ENCODE peak calls at places on chromosomes 3 and 15, in seven cellular contexts. U is Panc1; Z is fibroblast of villous mesenchyme; A is choroid plexus epithelial cell; S is CD4-positive, alpha-beta memory T cell; I is H1; M is AG04450. J is an unnamed sample.

GRCh38 chr15:48536681-48537091 is 108.8 kb downstream of the FBN1 start:
- DNase-seq in S (no peak), Z (peak), A (peak), I (no peak), U (no peak), M (no peak), J (no peak)

GRCh38 chr15:27486036-27486435 is 515.1 kb downstream of the GABRG3 start:
- DNase-seq in U (no peak), I (no peak), Z (no peak), M (no peak), S (no peak), A (no peak), J (no peak)

GRCh38 chr3:167705840-167706239 is 28.9 kb downstream of the PDCD10 start:
- DNase-seq in U (no peak), M (no peak), A (peak), Z (peak), I (no peak), S (no peak), J (no peak)

GRCh38 chr3:101944308-101944707 is 95.0 kb downstream of the NFKBIZ start:
- DNase-seq in Z (no peak), U (no peak), I (no peak), M (no peak), S (no peak), A (no peak), J (no peak)

GRCh38 chr3:79019137-79019923 is 748.5 kb downstream of the ROBO1 start:
- DNase-seq in Z (peak), U (peak), A (peak), I (peak), S (no peak), M (peak), J (peak)

GRCh38 chr3:121707531-121708273 is 41.8 kb downstream of the GOLGB1 start:
- DNase-seq in I (no peak), U (no peak), M (no peak), Z (no peak), S (no peak), A (no peak), J (no peak)

GRCh38 chr3:17258823-17259436 is 374.2 kb downstream of the PLCL2 start:
- DNase-seq in M (peak), U (peak), Z (peak), A (peak), I (no peak), S (peak), J (no peak)

GRCh38 chr15:81001180-81002003 is 669 bp downstream of the TLNRD1 start:
- DNase-seq in S (peak), A (peak), I (peak), M (no peak), U (no peak), Z (peak), J (peak)

GRCh38 chr15:74170845-74171578 is 2.5 kb upstream of the ISLR start:
- DNase-seq in A (no peak), I (no peak), M (no peak), Z (no peak), S (no peak), U (no peak), J (no peak)

GRCh38 chr15:64809649-64810498 is 15.6 kb downstream of the PIF1 start:
- DNase-seq in Z (peak), M (no peak), I (peak), A (peak), U (no peak), S (peak), J (peak)

GRCh38 chr15:24976932-24977331 is 22.1 kb downstream of the SNRPN start:
- DNase-seq in I (no peak), S (no peak), A (no peak), M (no peak), U (no peak), Z (no peak), J (no peak)

GRCh38 chr15:96553931-96554330 is 223.4 kb downstream of the NR2F2 start:
- DNase-seq in A (no peak), I (no peak), U (no peak), Z (no peak), M (no peak), S (no peak), J (no peak)

GRCh38 chr15:78737187-78737820 is 74.0 kb downstream of the ADAMTS7 start:
- DNase-seq in S (no peak), Z (no peak), A (no peak), U (no peak), M (no peak), I (peak), J (no peak)

GRCh38 chr3:160245261-160245800 is 20.1 kb downstream of the C3orf80 start:
- DNase-seq in I (no peak), U (no peak), A (no peak), S (no peak), Z (no peak), M (no peak), J (no peak)

GRCh38 chr3:69998759-69999158 is 774 bp upstream of the SAMMSON start:
- DNase-seq in U (no peak), A (peak), Z (no peak), I (no peak), S (no peak), M (no peak), J (peak)

GRCh38 chr3:32021155-32021554 is 39.6 kb downstream of the ZNF860 start:
- DNase-seq in S (no peak), A (no peak), U (no peak), Z (no peak), M (no peak), I (no peak), J (no peak)

GRCh38 chr3:31572605-31573459 is 40.1 kb downstream of the STT3B start:
- DNase-seq in U (no peak), Z (no peak), M (no peak), A (no peak), S (no peak), I (no peak), J (no peak)

GRCh38 chr3:106913111-106913698 is 464.0 kb upstream of the CCDC54 start:
- DNase-seq in U (no peak), M (no peak), S (no peak), A (peak), Z (peak), I (peak), J (no peak)

GRCh38 chr3:133459400-133459799 is 59.5 kb downstream of the BFSP2 start:
- DNase-seq in S (no peak), M (no peak), I (no peak), Z (no peak), A (peak), U (no peak), J (no peak)

GRCh38 chr15:92306662-92307061 is 87.0 kb upstream of the ST8SIA2 start:
- DNase-seq in I (no peak), A (no peak), Z (no peak), S (no peak), U (no peak), M (no peak), J (no peak)

GRCh38 chr15:55003900-55004879 is 192.6 kb downstream of the RSL24D1 start:
- DNase-seq in Z (no peak), I (no peak), U (no peak), A (no peak), S (no peak), M (no peak), J (no peak)

GRCh38 chr15:100095896-100096600 is 245.7 kb downstream of the ADAMTS17 start:
- DNase-seq in U (no peak), Z (no peak), I (no peak), M (no peak), S (no peak), A (no peak), J (no peak)

GRCh38 chr3:24196526-24196925 is 251.4 kb downstream of the NR1D2 start:
- DNase-seq in A (peak), M (no peak), U (no peak), S (no peak), Z (peak), I (no peak), J (no peak)

GRCh38 chr3:161423911-161424522 is 52.7 kb upstream of the SPTSSB start:
- DNase-seq in Z (peak), M (no peak), U (no peak), A (peak), I (no peak), S (peak), J (no peak)

GRCh38 chr15:57183614-57184344 is 192.5 kb upstream of the CGNL1 start:
- DNase-seq in U (no peak), M (no peak), Z (peak), A (peak), S (no peak), I (no peak), J (no peak)

GRCh38 chr3:57559526-57559925 is 3.5 kb downstream of the PDE12 start:
- DNase-seq in A (peak), S (no peak), M (no peak), Z (peak), U (no peak), I (no peak), J (no peak)

GRCh38 chr15:56598991-56599390 is 134.1 kb upstream of the MNS1 start:
- DNase-seq in M (no peak), U (no peak), I (no peak), A (peak), Z (peak), S (no peak), J (no peak)

GRCh38 chr15:59792359-59792758 is 103.2 kb upstream of the BNIP2 start:
- DNase-seq in U (no peak), M (no peak), S (peak), A (no peak), I (no peak), Z (no peak), J (no peak)

GRCh38 chr3:36944012-36944640 is 728 bp downstream of the TRANK1 start:
- DNase-seq in U (no peak), A (peak), Z (peak), S (peak), I (no peak), M (no peak), J (peak)
- H3K4me3 ChIP-seq in U (peak), A (peak), Z (peak), S (peak), I (peak), M (peak), J (peak)

GRCh38 chr15:67957435-67958139 is 96.5 kb upstream of the PIAS1 start:
- DNase-seq in U (no peak), M (no peak), A (no peak), I (no peak), Z (no peak), S (no peak), J (no peak)

GRCh38 chr15:67953286-67953685 is 100.8 kb upstream of the PIAS1 start:
- DNase-seq in Z (no peak), M (no peak), I (no peak), U (no peak), S (no peak), A (no peak), J (no peak)

GRCh38 chr15:67955256-67955655 is 98.9 kb upstream of the PIAS1 start:
- DNase-seq in A (no peak), S (no peak), I (no peak), Z (no peak), U (no peak), M (no peak), J (no peak)
- H3K4me3 ChIP-seq in A (no peak), S (no peak), I (no peak), Z (no peak), U (no peak), M (no peak), J (no peak)

DNA sequence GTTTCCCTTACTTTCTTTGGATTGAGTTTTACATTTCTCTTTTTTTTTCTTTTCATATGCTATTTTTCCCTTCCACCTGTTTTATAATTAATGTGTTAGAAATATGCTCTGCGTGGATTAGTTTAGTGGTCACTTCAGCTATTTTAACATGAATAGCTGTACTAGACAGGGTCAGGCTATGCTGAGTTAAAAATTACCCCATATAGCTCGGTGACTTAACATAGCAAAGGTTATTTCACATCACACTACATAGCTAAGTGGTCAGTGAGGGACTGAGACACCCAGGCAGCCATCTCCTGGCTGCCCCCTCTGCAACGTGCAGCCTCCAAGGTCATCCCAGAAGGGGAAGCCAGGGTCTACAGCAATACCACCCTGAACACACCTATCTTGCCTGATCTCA is 46.9 kb upstream of the KIF23 start:
- DNase-seq in U (no peak), S (no peak), A (no peak), Z (no peak), I (no peak), M (no peak), J (no peak)
- H3K4me3 ChIP-seq in U (no peak), S (no peak), A (no peak), Z (no peak), I (no peak), M (no peak), J (no peak)

GRCh38 chr15:98799991-98800390 is 151.7 kb downstream of the IGF1R start:
- DNase-seq in S (no peak), A (peak), U (no peak), M (no peak), Z (no peak), I (no peak), J (no peak)
- H3K4me3 ChIP-seq in S (no peak), A (no peak), U (peak), M (no peak), Z (peak), I (peak), J (no peak)

GRCh38 chr3:185561958-185562357 is 9.6 kb upstream of the LIPH start:
- DNase-seq in Z (no peak), I (peak), S (no peak), M (no peak), A (no peak), U (no peak), J (no peak)
- H3K4me3 ChIP-seq in Z (no peak), I (no peak), S (no peak), M (no peak), A (no peak), U (no peak), J (no peak)

DNA sequence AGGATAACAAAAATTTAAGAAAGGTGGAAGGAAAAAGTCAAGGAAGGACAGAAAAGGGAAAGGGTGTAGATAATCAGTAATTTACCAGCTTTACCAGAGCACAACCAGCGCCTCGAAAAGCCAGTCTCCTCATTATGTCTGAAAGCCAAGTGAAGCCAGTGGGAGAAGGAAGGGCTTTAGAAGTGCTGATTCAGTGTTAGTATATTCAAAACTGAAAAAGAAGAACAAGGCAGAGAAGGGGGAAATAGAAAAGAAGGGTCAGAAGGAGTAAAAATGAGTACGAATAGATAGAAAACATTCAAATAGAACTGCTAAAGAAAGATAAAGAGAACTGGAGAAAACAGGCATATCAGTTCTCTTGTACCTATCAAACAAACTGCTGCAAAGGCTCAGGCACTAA is 4.1 kb downstream of the PBRM1 start:
- DNase-seq in S (no peak), Z (no peak), U (no peak), A (no peak), M (no peak), I (no peak), J (no peak)
- H3K4me3 ChIP-seq in S (no peak), Z (no peak), U (no peak), A (no peak), M (no peak), I (no peak), J (no peak)

J was measured in uterus.